ENCODE peak calls at places on chromosomes 7 and 10, in ten cellular contexts. One of them, this sample, is unnamed.

GRCh38 chr7:90345548-90346319 is 782 bp upstream of the GTPBP10 start:
- DNase-seq in brain microvascular endothelial cell: peak
- DNase-seq in lung: no peak
- DNase-seq in astrocyte of the spinal cord: peak
- DNase-seq in GM10248: peak
- DNase-seq in GM13976: peak
- DNase-seq in choroid plexus epithelial cell: peak
- DNase-seq in adrenal gland: peak
- DNase-seq in SK-N-SH: peak
- DNase-seq in A549: peak
- DNase-seq in this sample: no peak

GRCh38 chr7:128831178-128831993 is 1.2 kb downstream of the FLNC start:
- DNase-seq in brain microvascular endothelial cell: peak
- DNase-seq in lung: no peak
- DNase-seq in astrocyte of the spinal cord: peak
- DNase-seq in GM10248: peak
- DNase-seq in GM13976: peak
- DNase-seq in choroid plexus epithelial cell: peak
- DNase-seq in adrenal gland: no peak
- DNase-seq in SK-N-SH: peak
- DNase-seq in A549: no peak
- DNase-seq in this sample: peak

GRCh38 chr10:59847888-59848287 is 58.5 kb downstream of the CCDC6 start:
- DNase-seq in brain microvascular endothelial cell: no peak
- DNase-seq in lung: no peak
- DNase-seq in astrocyte of the spinal cord: no peak
- DNase-seq in GM10248: no peak
- DNase-seq in GM13976: no peak
- DNase-seq in choroid plexus epithelial cell: no peak
- DNase-seq in adrenal gland: no peak
- DNase-seq in SK-N-SH: no peak
- DNase-seq in A549: no peak
- DNase-seq in this sample: no peak

GRCh38 chr10:27744478-27745379 is 890 bp downstream of the MKX start:
- DNase-seq in brain microvascular endothelial cell: no peak
- DNase-seq in lung: no peak
- DNase-seq in astrocyte of the spinal cord: peak
- DNase-seq in GM10248: peak
- DNase-seq in GM13976: peak
- DNase-seq in choroid plexus epithelial cell: no peak
- DNase-seq in adrenal gland: peak
- DNase-seq in SK-N-SH: peak
- DNase-seq in A549: peak
- DNase-seq in this sample: peak

GRCh38 chr10:43135656-43136055 is 2.6 kb upstream of the CSGALNACT2 start:
- DNase-seq in brain microvascular endothelial cell: no peak
- DNase-seq in lung: peak
- DNase-seq in astrocyte of the spinal cord: no peak
- DNase-seq in GM10248: no peak
- DNase-seq in GM13976: no peak
- DNase-seq in choroid plexus epithelial cell: no peak
- DNase-seq in adrenal gland: no peak
- DNase-seq in SK-N-SH: no peak
- DNase-seq in A549: no peak
- DNase-seq in this sample: no peak

GRCh38 chr10:34454590-34455289 is 360.4 kb downstream of the PARD3 start:
- DNase-seq in brain microvascular endothelial cell: no peak
- DNase-seq in lung: no peak
- DNase-seq in astrocyte of the spinal cord: no peak
- DNase-seq in GM10248: no peak
- DNase-seq in GM13976: no peak
- DNase-seq in choroid plexus epithelial cell: peak
- DNase-seq in adrenal gland: no peak
- DNase-seq in SK-N-SH: no peak
- DNase-seq in A549: no peak
- DNase-seq in this sample: no peak

GRCh38 chr7:25949672-25950487 is 202.1 kb upstream of the NFE2L3 start:
- DNase-seq in brain microvascular endothelial cell: no peak
- DNase-seq in lung: peak
- DNase-seq in astrocyte of the spinal cord: no peak
- DNase-seq in GM10248: peak
- DNase-seq in GM13976: peak
- DNase-seq in choroid plexus epithelial cell: no peak
- DNase-seq in adrenal gland: peak
- DNase-seq in SK-N-SH: no peak
- DNase-seq in A549: no peak
- DNase-seq in this sample: no peak

GRCh38 chr7:25665346-25665745 is 437.1 kb upstream of the NPVF start:
- DNase-seq in brain microvascular endothelial cell: no peak
- DNase-seq in lung: no peak
- DNase-seq in astrocyte of the spinal cord: no peak
- DNase-seq in GM10248: no peak
- DNase-seq in GM13976: no peak
- DNase-seq in choroid plexus epithelial cell: no peak
- DNase-seq in adrenal gland: no peak
- DNase-seq in SK-N-SH: no peak
- DNase-seq in A549: no peak
- DNase-seq in this sample: no peak

GRCh38 chr7:122155566-122155965 is 11.5 kb upstream of the AASS start:
- DNase-seq in brain microvascular endothelial cell: peak
- DNase-seq in lung: no peak
- DNase-seq in astrocyte of the spinal cord: no peak
- DNase-seq in GM10248: no peak
- DNase-seq in GM13976: no peak
- DNase-seq in choroid plexus epithelial cell: peak
- DNase-seq in adrenal gland: no peak
- DNase-seq in SK-N-SH: no peak
- DNase-seq in A549: no peak
- DNase-seq in this sample: no peak

GRCh38 chr10:6476989-6477388 is 103.1 kb downstream of the PRKCQ start:
- DNase-seq in brain microvascular endothelial cell: no peak
- DNase-seq in lung: no peak
- DNase-seq in astrocyte of the spinal cord: no peak
- DNase-seq in GM10248: no peak
- DNase-seq in GM13976: no peak
- DNase-seq in choroid plexus epithelial cell: no peak
- DNase-seq in adrenal gland: no peak
- DNase-seq in SK-N-SH: no peak
- DNase-seq in A549: no peak
- DNase-seq in this sample: no peak

GRCh38 chr10:6469661-6470060 is 110.4 kb downstream of the PRKCQ start:
- DNase-seq in brain microvascular endothelial cell: no peak
- DNase-seq in lung: no peak
- DNase-seq in astrocyte of the spinal cord: no peak
- DNase-seq in GM10248: no peak
- DNase-seq in GM13976: no peak
- DNase-seq in choroid plexus epithelial cell: no peak
- DNase-seq in adrenal gland: no peak
- DNase-seq in SK-N-SH: no peak
- DNase-seq in A549: no peak
- DNase-seq in this sample: no peak

GRCh38 chr10:6470894-6471618 is 109.0 kb downstream of the PRKCQ start:
- DNase-seq in brain microvascular endothelial cell: no peak
- DNase-seq in lung: no peak
- DNase-seq in astrocyte of the spinal cord: no peak
- DNase-seq in GM10248: no peak
- DNase-seq in GM13976: no peak
- DNase-seq in choroid plexus epithelial cell: no peak
- DNase-seq in adrenal gland: no peak
- DNase-seq in SK-N-SH: no peak
- DNase-seq in A549: no peak
- DNase-seq in this sample: no peak

GRCh38 chr10:6473901-6474370 is 106.1 kb downstream of the PRKCQ start:
- DNase-seq in brain microvascular endothelial cell: no peak
- DNase-seq in lung: no peak
- DNase-seq in astrocyte of the spinal cord: peak
- DNase-seq in GM10248: peak
- DNase-seq in GM13976: peak
- DNase-seq in choroid plexus epithelial cell: peak
- DNase-seq in adrenal gland: no peak
- DNase-seq in SK-N-SH: no peak
- DNase-seq in A549: no peak
- DNase-seq in this sample: no peak

GRCh38 chr10:6473430-6473829 is 106.6 kb downstream of the PRKCQ start:
- DNase-seq in brain microvascular endothelial cell: no peak
- DNase-seq in lung: no peak
- DNase-seq in astrocyte of the spinal cord: no peak
- DNase-seq in GM10248: peak
- DNase-seq in GM13976: peak
- DNase-seq in choroid plexus epithelial cell: no peak
- DNase-seq in adrenal gland: no peak
- DNase-seq in SK-N-SH: no peak
- DNase-seq in A549: no peak
- DNase-seq in this sample: no peak
- TF ChIP-seq CTCF in brain microvascular endothelial cell: no peak
- TF ChIP-seq CTCF in lung: no peak
- TF ChIP-seq CTCF in astrocyte of the spinal cord: no peak
- TF ChIP-seq CTCF in GM10248: peak
- TF ChIP-seq CTCF in GM13976: no peak
- TF ChIP-seq CTCF in choroid plexus epithelial cell: no peak
- TF ChIP-seq CTCF in adrenal gland: no peak
- TF ChIP-seq CTCF in SK-N-SH: no peak
- TF ChIP-seq CTCF in A549: no peak
- TF ChIP-seq CTCF in this sample: no peak

GRCh38 chr7:103059471-103059870 is 15.1 kb downstream of the FBXL13 start:
- DNase-seq in brain microvascular endothelial cell: no peak
- DNase-seq in lung: no peak
- DNase-seq in astrocyte of the spinal cord: no peak
- DNase-seq in GM10248: no peak
- DNase-seq in GM13976: no peak
- DNase-seq in choroid plexus epithelial cell: peak
- DNase-seq in adrenal gland: no peak
- DNase-seq in SK-N-SH: no peak
- DNase-seq in A549: no peak
- DNase-seq in this sample: no peak

GRCh38 chr7:103068429-103069403 is 5.9 kb downstream of the FBXL13 start:
- DNase-seq in brain microvascular endothelial cell: no peak
- DNase-seq in lung: no peak
- DNase-seq in astrocyte of the spinal cord: no peak
- DNase-seq in GM10248: no peak
- DNase-seq in GM13976: no peak
- DNase-seq in choroid plexus epithelial cell: no peak
- DNase-seq in adrenal gland: no peak
- DNase-seq in SK-N-SH: no peak
- DNase-seq in A549: no peak
- DNase-seq in this sample: no peak

GRCh38 chr7:103065666-103066065 is 8.9 kb downstream of the FBXL13 start:
- DNase-seq in brain microvascular endothelial cell: peak
- DNase-seq in lung: no peak
- DNase-seq in astrocyte of the spinal cord: peak
- DNase-seq in GM10248: peak
- DNase-seq in GM13976: peak
- DNase-seq in choroid plexus epithelial cell: peak
- DNase-seq in adrenal gland: no peak
- DNase-seq in SK-N-SH: peak
- DNase-seq in A549: peak
- DNase-seq in this sample: no peak

DNA sequence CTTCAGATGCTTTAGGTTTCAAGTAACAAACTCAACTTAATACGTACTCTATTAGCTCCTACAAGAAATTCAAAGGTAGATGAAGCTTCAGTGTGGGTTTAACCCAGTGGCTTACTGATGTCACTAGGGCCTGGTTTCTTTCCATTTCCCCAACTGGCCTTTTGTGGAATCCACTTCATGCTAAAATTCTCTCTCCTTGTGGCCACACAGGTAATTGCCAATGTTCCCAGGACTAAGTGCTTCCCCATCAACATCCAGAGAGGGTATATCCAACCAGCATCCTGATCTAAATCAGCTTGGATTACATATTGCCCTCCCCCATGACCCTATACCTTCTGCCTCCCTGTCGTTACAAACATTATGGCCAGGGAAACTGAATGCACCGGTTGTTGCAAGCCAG is 10.7 kb downstream of the FBXL13 start:
- DNase-seq in brain microvascular endothelial cell: no peak
- DNase-seq in lung: no peak
- DNase-seq in astrocyte of the spinal cord: no peak
- DNase-seq in GM10248: no peak
- DNase-seq in GM13976: no peak
- DNase-seq in choroid plexus epithelial cell: no peak
- DNase-seq in adrenal gland: no peak
- DNase-seq in SK-N-SH: no peak
- DNase-seq in A549: no peak
- DNase-seq in this sample: no peak
- TF ChIP-seq CTCF in brain microvascular endothelial cell: no peak
- TF ChIP-seq CTCF in lung: no peak
- TF ChIP-seq CTCF in astrocyte of the spinal cord: no peak
- TF ChIP-seq CTCF in GM10248: no peak
- TF ChIP-seq CTCF in GM13976: no peak
- TF ChIP-seq CTCF in choroid plexus epithelial cell: peak
- TF ChIP-seq CTCF in adrenal gland: no peak
- TF ChIP-seq CTCF in SK-N-SH: peak
- TF ChIP-seq CTCF in A549: no peak
- TF ChIP-seq CTCF in this sample: no peak

DNA sequence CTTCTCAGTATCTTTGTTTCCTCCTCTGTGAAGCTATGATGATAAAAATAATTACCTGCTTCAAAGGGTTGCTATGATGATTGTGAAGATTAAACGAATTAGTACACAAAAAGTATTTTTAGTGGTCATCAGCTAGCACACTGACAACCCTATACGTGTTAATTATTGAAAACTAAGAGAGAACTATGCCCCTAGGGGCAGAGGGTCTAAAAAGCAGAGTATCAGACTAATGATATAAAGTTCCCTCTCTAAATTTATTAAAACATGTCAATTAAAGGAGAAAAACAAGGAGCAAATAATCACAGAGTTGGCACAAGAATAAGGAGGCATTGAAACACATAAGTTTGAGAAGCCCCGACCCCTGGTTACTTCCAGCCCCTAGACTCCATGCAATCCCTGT is 34.4 kb upstream of the ADD3 start:
- DNase-seq in brain microvascular endothelial cell: no peak
- DNase-seq in lung: no peak
- DNase-seq in astrocyte of the spinal cord: no peak
- DNase-seq in GM10248: no peak
- DNase-seq in GM13976: no peak
- DNase-seq in choroid plexus epithelial cell: no peak
- DNase-seq in adrenal gland: no peak
- DNase-seq in SK-N-SH: no peak
- DNase-seq in A549: no peak
- DNase-seq in this sample: no peak
- TF ChIP-seq CTCF in brain microvascular endothelial cell: no peak
- TF ChIP-seq CTCF in lung: no peak
- TF ChIP-seq CTCF in astrocyte of the spinal cord: no peak
- TF ChIP-seq CTCF in GM10248: no peak
- TF ChIP-seq CTCF in GM13976: no peak
- TF ChIP-seq CTCF in choroid plexus epithelial cell: no peak
- TF ChIP-seq CTCF in adrenal gland: no peak
- TF ChIP-seq CTCF in SK-N-SH: peak
- TF ChIP-seq CTCF in A549: no peak
- TF ChIP-seq CTCF in this sample: no peak

DNA sequence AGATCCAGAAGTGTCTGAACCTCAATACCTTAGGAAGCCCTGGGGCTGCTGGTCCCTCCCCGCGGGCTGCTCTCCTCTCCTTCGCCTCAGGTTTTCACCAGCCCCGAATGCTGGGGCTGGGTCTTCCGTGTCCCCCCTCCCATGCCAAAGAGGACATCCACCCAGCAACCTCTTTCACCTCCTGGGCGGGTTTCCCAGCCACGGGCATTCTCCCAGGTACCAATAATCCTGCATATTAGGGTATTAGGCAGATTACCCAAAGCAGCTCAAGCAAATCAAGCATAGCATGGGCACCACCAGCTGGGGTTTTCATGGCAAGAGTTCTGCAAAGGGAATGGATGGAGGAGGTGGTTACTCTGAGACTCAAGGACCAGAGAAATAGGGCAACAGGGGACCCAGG is 224.4 kb downstream of the KCNMA1 start:
- DNase-seq in brain microvascular endothelial cell: no peak
- DNase-seq in lung: no peak
- DNase-seq in astrocyte of the spinal cord: no peak
- DNase-seq in GM10248: no peak
- DNase-seq in GM13976: no peak
- DNase-seq in choroid plexus epithelial cell: no peak
- DNase-seq in adrenal gland: no peak
- DNase-seq in SK-N-SH: no peak
- DNase-seq in A549: no peak
- DNase-seq in this sample: no peak
- TF ChIP-seq CTCF in brain microvascular endothelial cell: no peak
- TF ChIP-seq CTCF in lung: no peak
- TF ChIP-seq CTCF in astrocyte of the spinal cord: no peak
- TF ChIP-seq CTCF in GM10248: no peak
- TF ChIP-seq CTCF in GM13976: no peak
- TF ChIP-seq CTCF in choroid plexus epithelial cell: no peak
- TF ChIP-seq CTCF in adrenal gland: no peak
- TF ChIP-seq CTCF in SK-N-SH: no peak
- TF ChIP-seq CTCF in A549: no peak
- TF ChIP-seq CTCF in this sample: no peak